ENCODE peak calls at places on chromosome X, in four cellular contexts. E, R, Z and F are unnamed samples.
A peak's percentile ranks its signal among the peaks of the same experiment; 100 is the strongest.

GRCh38 chrX:74349387-74349786 is 45.4 kb downstream of the ZCCHC13 start:
- DNase-seq in Z (peak; percentile 76), R (peak; percentile 68), E (peak; percentile 48), F (no peak)

GRCh38 chrX:96774116-96774515 is 89.5 kb downstream of the DIAPH2 start:
- DNase-seq in Z (no peak), R (no peak), E (no peak), F (no peak)

GRCh38 chrX:151370906-151371305 is 26.1 kb upstream of the VMA21 start:
- DNase-seq in E (no peak), Z (no peak), R (peak; percentile 10), F (no peak)

GRCh38 chrX:75673468-75673867 is 111.6 kb downstream of the MAGEE2 start:
- DNase-seq in Z (no peak), E (no peak), R (no peak), F (no peak)

GRCh38 chrX:43717161-43717560 is 61.1 kb downstream of the MAOA start:
- DNase-seq in R (no peak), Z (no peak), E (no peak), F (no peak)

GRCh38 chrX:108735087-108735679 is 1.2 kb downstream of the IRS4 start:
- DNase-seq in Z (no peak), E (no peak), R (no peak), F (peak; percentile 13)

GRCh38 chrX:108732630-108733321 is 3.6 kb downstream of the IRS4 start:
- DNase-seq in Z (no peak), E (no peak), R (no peak), F (no peak)

GRCh38 chrX:29231800-29232199 is 644.6 kb downstream of the IL1RAPL1 start:
- DNase-seq in E (no peak), R (peak; percentile 5), Z (peak; percentile 37), F (no peak)

GRCh38 chrX:39725928-39726619 is 371.7 kb downstream of the BCOR start:
- DNase-seq in E (peak; percentile 34), Z (peak; percentile 83), R (peak; percentile 85), F (no peak)